ENCODE peak calls at places on chromosomes 5 and 9, in eight cellular contexts. C, S, D, Z, T, P, U and N are unnamed samples.
A peak's percentile ranks its signal among the peaks of the same experiment; 100 is the strongest.

GRCh38 chr5:24505291-24505690 is 139.5 kb downstream of the CDH10 start:
- DNase-seq in D (no peak), S (no peak), T (no peak), U (no peak), P (no peak), Z (no peak), C (no peak), N (no peak)

GRCh38 chr5:117454716-117455212 is 880.1 kb upstream of the SEMA6A start:
- DNase-seq in T (peak; percentile 4), P (peak; percentile 9), C (no peak), S (peak; percentile 0), Z (peak; percentile 8), D (peak; percentile 6), U (peak; percentile 63), N (peak; percentile 27)

GRCh38 chr9:105828596-105829213 is 134.4 kb downstream of the TMEM38B start:
- DNase-seq in D (no peak), T (no peak), U (no peak), S (no peak), P (no peak), Z (no peak), C (no peak), N (no peak)

GRCh38 chr5:108650997-108651396 is 96.7 kb upstream of the FER start:
- DNase-seq in P (no peak), D (peak; percentile 81), C (no peak), S (no peak), Z (no peak), U (no peak), T (no peak), N (peak; percentile 43)

GRCh38 chr9:112074250-112075008 is 100.7 kb downstream of the SUSD1 start:
- DNase-seq in S (peak; percentile 49), Z (peak; percentile 66), C (peak; percentile 42), D (peak; percentile 98), T (peak; percentile 50), P (no peak), U (no peak), N (peak; percentile 100)

GRCh38 chr9:92138157-92138959 is 23.1 kb upstream of the SPTLC1 start:
- DNase-seq in T (peak; percentile 63), P (no peak), Z (peak; percentile 75), C (peak; percentile 69), U (peak; percentile 88), S (peak; percentile 60), D (peak; percentile 55), N (peak; percentile 62)

GRCh38 chr5:177509991-177510566 is 453 bp upstream of the DOK3 start:
- DNase-seq in Z (no peak), P (no peak), T (no peak), D (no peak), U (no peak), C (no peak), S (no peak), N (no peak)

GRCh38 chr9:87844471-87844870 is 38.2 kb upstream of the SPATA31E1 start:
- DNase-seq in T (no peak), S (no peak), P (no peak), Z (no peak), U (no peak), D (peak; percentile 16), C (no peak), N (peak; percentile 13)

GRCh38 chr5:159451197-159452052 is 121.1 kb upstream of the IL12B start:
- DNase-seq in D (peak; percentile 98), T (no peak), U (no peak), Z (no peak), P (peak; percentile 31), C (no peak), S (no peak), N (peak; percentile 95)

GRCh38 chr5:135435467-135436330 is 11.4 kb downstream of the DCANP1 start:
- DNase-seq in P (no peak), D (no peak), T (no peak), Z (no peak), U (no peak), C (no peak), S (no peak), N (no peak)

GRCh38 chr5:135890867-135891266 is 4.8 kb downstream of the IL9 start:
- DNase-seq in Z (no peak), D (no peak), T (no peak), U (no peak), S (no peak), C (no peak), P (no peak), N (no peak)

GRCh38 chr9:16206560-16206959 is 653.7 kb downstream of the CCDC171 start:
- DNase-seq in P (no peak), Z (no peak), C (no peak), U (no peak), T (no peak), D (no peak), S (no peak), N (no peak)

GRCh38 chr5:172429201-172429940 is 25.0 kb downstream of the SH3PXD2B start:
- DNase-seq in C (no peak), T (no peak), D (peak; percentile 82), Z (no peak), P (no peak), S (no peak), U (no peak), N (peak; percentile 95)

GRCh38 chr5:45454114-45454513 is 242.1 kb downstream of the HCN1 start:
- DNase-seq in Z (no peak), C (no peak), T (no peak), S (no peak), U (no peak), D (peak; percentile 20), P (no peak), N (peak; percentile 18)

GRCh38 chr5:154776167-154776566 is 21.0 kb downstream of the LARP1 start:
- DNase-seq in T (no peak), U (no peak), C (no peak), D (no peak), Z (no peak), P (no peak), S (no peak), N (no peak)

GRCh38 chr5:172172912-172173591 is 15.0 kb downstream of the STK10 start:
- DNase-seq in T (no peak), P (no peak), C (no peak), U (no peak), D (no peak), Z (no peak), S (no peak), N (no peak)

GRCh38 chr5:39190311-39191102 is 28.9 kb downstream of the FYB1 start:
- DNase-seq in D (no peak), U (no peak), S (no peak), Z (no peak), C (no peak), P (no peak), T (no peak), N (no peak)

GRCh38 chr5:74684900-74685851 is at the start of gene HEXB:
- DNase-seq in U (peak; percentile 97), T (peak; percentile 82), S (peak; percentile 63), Z (peak; percentile 76), D (peak; percentile 76), P (peak; percentile 80), C (peak; percentile 74), N (peak; percentile 80)

GRCh38 chr5:11963227-11963626 is 59.0 kb upstream of the CTNND2 start:
- DNase-seq in T (no peak), P (no peak), S (no peak), C (no peak), D (no peak), Z (no peak), U (no peak), N (no peak)

GRCh38 chr9:108866001-108866420 is 3.9 kb downstream of the ACTL7A start:
- DNase-seq in Z (no peak), D (no peak), C (no peak), U (no peak), S (no peak), T (no peak), P (no peak), N (no peak)

GRCh38 chr5:35822541-35822940 is 34.1 kb upstream of the IL7R start:
- DNase-seq in S (peak; percentile 10), C (no peak), U (no peak), D (no peak), T (no peak), Z (no peak), P (no peak), N (no peak)

GRCh38 chr5:37552770-37553719 is 173.9 kb downstream of the WDR70 start:
- DNase-seq in U (no peak), P (no peak), T (no peak), S (no peak), D (peak; percentile 90), C (no peak), Z (no peak), N (peak; percentile 97)

GRCh38 chr9:101485873-101486692 is 47.6 kb upstream of the RNF20 start:
- DNase-seq in Z (no peak), C (peak; percentile 66), U (peak; percentile 66), T (no peak), D (peak; percentile 41), S (no peak), P (peak; percentile 51), N (peak; percentile 7)

GRCh38 chr5:180140627-180141006 is 68.4 kb downstream of the RASGEF1C start:
- DNase-seq in U (no peak), P (no peak), Z (no peak), D (no peak), T (no peak), C (no peak), S (no peak), N (no peak)

GRCh38 chr9:135216666-135217431 is 129.4 kb downstream of the OLFM1 start:
- DNase-seq in T (no peak), D (no peak), U (peak; percentile 51), S (no peak), C (peak; percentile 9), Z (no peak), P (no peak), N (no peak)

GRCh38 chr5:125198270-125198974 is 452.0 kb upstream of the ZNF608 start:
- DNase-seq in S (no peak), D (peak; percentile 84), T (no peak), Z (no peak), C (peak; percentile 94), P (no peak), U (no peak), N (peak; percentile 83)

GRCh38 chr5:111197523-111197922 is 26.7 kb upstream of the CAMK4 start:
- DNase-seq in T (no peak), S (no peak), C (peak; percentile 8), Z (no peak), P (no peak), D (no peak), U (no peak), N (peak; percentile 41)

GRCh38 chr5:80867233-80867632 is 92.9 kb upstream of the RASGRF2 start:
- DNase-seq in P (no peak), Z (no peak), T (no peak), D (peak; percentile 13), C (no peak), U (no peak), S (no peak), N (peak; percentile 58)

GRCh38 chr9:136808075-136808780 is 480 bp downstream of the RABL6 start:
- DNase-seq in D (no peak), Z (peak; percentile 29), U (peak; percentile 81), S (no peak), C (peak; percentile 35), T (peak; percentile 19), P (no peak), N (no peak)

GRCh38 chr9:125142560-125143376 is 560 bp downstream of the SCAI start:
- DNase-seq in S (peak; percentile 41), T (no peak), C (peak; percentile 7), D (no peak), U (no peak), P (no peak), Z (peak; percentile 15), N (no peak)

GRCh38 chr9:133687856-133688761 is 50.0 kb downstream of the SARDH start:
- DNase-seq in C (no peak), T (no peak), P (no peak), Z (no peak), S (no peak), U (peak; percentile 51), D (no peak), N (no peak)

GRCh38 chr5:141494761-141495455 is 6.0 kb downstream of the PCDHGC5 start:
- DNase-seq in P (no peak), U (no peak), D (peak; percentile 48), C (no peak), S (no peak), Z (no peak), T (no peak), N (no peak)